ENCODE peak calls at places on chromosomes 3 and 15, in four cellular contexts. F, K, X and V are unnamed samples.

GRCh38 chr15:56654216-56654615 is 79.1 kb downstream of the ZNF280D start:
- DNase-seq in K (no peak), F (no peak), X (no peak), V (no peak)

GRCh38 chr3:44323341-44323955 is 15.1 kb upstream of the TCAIM start:
- DNase-seq in F (peak; percentile 83), X (peak; percentile 46), K (no peak), V (no peak)

GRCh38 chr3:110533089-110533488 is 538.5 kb upstream of the NECTIN3 start:
- DNase-seq in X (no peak), K (no peak), F (no peak), V (no peak)

GRCh38 chr15:98077186-98077585 is 116.7 kb downstream of the ARRDC4 start:
- DNase-seq in K (no peak), F (peak; percentile 75), X (no peak), V (no peak)

GRCh38 chr15:58643996-58644395 is 105.5 kb downstream of the ADAM10 start:
- DNase-seq in F (no peak), K (no peak), X (no peak), V (no peak)

GRCh38 chr3:195900426-195901355 is 7.7 kb downstream of the TNK2 start:
- DNase-seq in F (no peak), K (no peak), X (no peak), V (no peak)

GRCh38 chr3:72848703-72849081 is 447 bp upstream of the SHQ1 start:
- DNase-seq in F (no peak), X (no peak), K (no peak), V (no peak)

GRCh38 chr3:193665370-193665989 is 72.5 kb downstream of the OPA1 start:
- DNase-seq in X (peak; percentile 24), F (peak; percentile 34), K (no peak), V (peak; percentile 67)

GRCh38 chr3:141384157-141384556 is 15.9 kb downstream of the ZBTB38 start:
- DNase-seq in F (no peak), K (no peak), X (no peak), V (peak; percentile 59)

GRCh38 chr3:184472723-184473419 is 88.7 kb upstream of the EPHB3 start:
- DNase-seq in F (no peak), K (no peak), X (no peak), V (no peak)

GRCh38 chr15:63615935-63616334 is 18.7 kb downstream of the FBXL22 start:
- DNase-seq in F (no peak), K (no peak), X (no peak), V (no peak)

GRCh38 chr3:39104961-39105686 is 2.3 kb downstream of the GORASP1 start:
- DNase-seq in F (no peak), X (no peak), K (no peak), V (no peak)

GRCh38 chr3:162130582-162130981 is 634.0 kb downstream of the OTOL1 start:
- DNase-seq in X (no peak), F (no peak), K (no peak), V (no peak)

GRCh38 chr3:64399205-64399800 is 174.0 kb upstream of the PRICKLE2 start:
- DNase-seq in F (peak; percentile 11), K (no peak), X (peak; percentile 58), V (no peak)

GRCh38 chr3:186670148-186670547 is 4.3 kb downstream of the HRG start:
- DNase-seq in K (no peak), X (no peak), F (no peak), V (no peak)

GRCh38 chr3:16048435-16049318 is 125.8 kb upstream of the GALNT15 start:
- DNase-seq in X (peak; percentile 83), K (peak; percentile 2), F (peak; percentile 73), V (no peak)

GRCh38 chr3:137047240-137047639 is 89.5 kb downstream of the IL20RB start:
- DNase-seq in X (no peak), K (no peak), F (no peak), V (no peak)

GRCh38 chr15:39000008-39000734 is 435.6 kb upstream of the RASGRP1 start:
- DNase-seq in K (no peak), F (no peak), X (no peak), V (no peak)

GRCh38 chr3:44885618-44886017 is 11.2 kb downstream of the TGM4 start:
- DNase-seq in F (peak; percentile 14), X (peak; percentile 34), K (no peak), V (no peak)

GRCh38 chr15:96347181-96348111 is 16.9 kb downstream of the NR2F2 start:
- DNase-seq in K (no peak), X (no peak), F (peak; percentile 39), V (no peak)

GRCh38 chr15:27828721-27829120 is 270.4 kb downstream of the OCA2 start:
- DNase-seq in F (no peak), K (no peak), X (no peak), V (no peak)

GRCh38 chr15:66838671-66839239 is 136.7 kb downstream of the SMAD6 start:
- DNase-seq in F (peak; percentile 49), K (no peak), X (peak; percentile 69), V (no peak)

GRCh38 chr15:24961967-24962366 is 7.2 kb downstream of the SNRPN start:
- DNase-seq in F (no peak), X (no peak), K (no peak), V (no peak)

GRCh38 chr3:130992344-130992743 is 34.3 kb downstream of the ASTE1 start:
- DNase-seq in X (no peak), K (no peak), F (no peak), V (no peak)

GRCh38 chr3:116339441-116340028 is 105.8 kb downstream of the LSAMP start:
- DNase-seq in F (no peak), X (no peak), K (no peak), V (no peak)

GRCh38 chr3:56291953-56292352 is 176.3 kb downstream of the ERC2 start:
- DNase-seq in F (no peak), K (no peak), X (no peak), V (no peak)

GRCh38 chr3:56288258-56288657 is 180.0 kb downstream of the ERC2 start:
- DNase-seq in F (no peak), K (no peak), X (no peak), V (no peak)

GRCh38 chr3:56290376-56290775 is 177.9 kb downstream of the ERC2 start:
- DNase-seq in K (no peak), X (no peak), F (no peak), V (no peak)

GRCh38 chr3:56294316-56294715 is 174.0 kb downstream of the ERC2 start:
- DNase-seq in F (no peak), K (no peak), X (no peak), V (no peak)

DNA sequence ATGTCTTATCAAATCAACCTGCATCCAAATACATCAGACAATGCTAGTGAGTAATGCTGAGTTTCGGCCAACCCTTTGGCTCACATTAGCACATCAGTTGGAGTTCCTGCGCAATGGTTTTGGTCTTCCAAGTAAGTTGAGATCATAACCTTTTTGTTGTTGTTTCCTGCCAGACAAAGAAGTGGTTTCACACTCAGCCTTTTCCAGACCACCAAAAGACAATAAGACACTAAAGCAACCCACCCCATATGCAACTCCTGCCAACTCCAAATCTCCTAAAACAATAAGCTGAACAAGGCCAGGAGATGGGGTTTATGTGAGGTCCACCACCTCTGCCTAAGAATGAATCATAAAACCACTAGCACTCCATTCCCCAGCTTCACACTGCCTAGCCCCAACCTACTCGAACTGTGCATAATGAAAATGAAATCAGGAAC is 177.0 kb downstream of the ERC2 start:
- DNase-seq in F (no peak), X (no peak), K (no peak), V (no peak)
- H3K27ac ChIP-seq in F (no peak overlapping the region), X (no peak overlapping the region), K (no peak overlapping the region), V (peak overlapping the region; percentile 79)

DNA sequence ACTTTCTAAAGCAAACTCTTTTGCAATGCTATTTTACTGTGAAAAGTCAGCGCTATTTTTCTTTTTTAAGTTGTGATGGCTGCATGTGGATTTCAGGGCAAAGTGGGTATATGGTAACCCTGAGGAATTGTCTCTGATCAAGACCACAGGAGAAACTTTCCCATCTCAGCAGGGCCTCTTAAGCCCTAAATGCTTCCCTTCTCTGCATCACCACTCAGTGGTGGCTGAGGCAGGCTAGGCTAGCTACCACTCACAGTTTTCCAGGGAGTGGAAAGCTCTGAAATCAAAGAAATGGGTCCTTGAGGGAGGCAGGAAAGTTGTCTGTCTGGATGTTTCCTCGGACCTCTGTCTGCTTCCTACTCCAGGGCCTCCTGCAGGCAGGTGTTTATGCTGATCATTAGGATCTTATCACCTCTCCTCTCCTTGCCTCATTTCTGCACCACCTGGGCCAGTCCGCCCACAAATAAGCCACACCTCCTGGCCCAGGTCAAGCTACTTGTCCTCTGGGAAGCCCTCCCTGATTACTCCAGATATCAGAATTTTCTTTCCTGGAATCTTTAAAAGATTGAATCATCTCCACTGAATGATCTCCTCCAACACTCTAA is 37.0 kb downstream of the CEMIP start:
- DNase-seq in K (no peak), F (no peak), X (no peak), V (no peak)
- H3K9ac ChIP-seq in K (no peak overlapping the region), F (no peak overlapping the region), X (no peak overlapping the region), V (no peak overlapping the region)

GRCh38 chr3:40719660-40720287 is 195.0 kb downstream of the ZNF621 start:
- DNase-seq in X (no peak), K (no peak), F (peak; percentile 71), V (no peak)
- TF ChIP-seq POLR2AphosphoS5 in X (no peak), K (no peak), F (no peak), V (no peak)

GRCh38 chr3:99758502-99759177 is 59.0 kb upstream of the CMSS1 start:
- DNase-seq in X (no peak), K (no peak), F (no peak), V (no peak)

GRCh38 chr3:99757948-99758347 is 59.7 kb upstream of the CMSS1 start:
- DNase-seq in F (no peak), K (no peak), X (no peak), V (no peak)

GRCh38 chr3:99751649-99752048 is 66.0 kb upstream of the CMSS1 start:
- DNase-seq in K (no peak), X (no peak), F (no peak), V (no peak)

GRCh38 chr3:99755831-99756230 is 61.8 kb upstream of the CMSS1 start:
- DNase-seq in F (no peak), K (no peak), X (no peak), V (no peak)

GRCh38 chr3:99753268-99753975 is 64.2 kb upstream of the CMSS1 start:
- DNase-seq in F (peak; percentile 44), K (no peak), X (peak; percentile 39), V (peak; percentile 88)
- H3K27ac ChIP-seq in F (no peak overlapping the region), K (no peak overlapping the region), X (no peak overlapping the region), V (no peak overlapping the region)

DNA sequence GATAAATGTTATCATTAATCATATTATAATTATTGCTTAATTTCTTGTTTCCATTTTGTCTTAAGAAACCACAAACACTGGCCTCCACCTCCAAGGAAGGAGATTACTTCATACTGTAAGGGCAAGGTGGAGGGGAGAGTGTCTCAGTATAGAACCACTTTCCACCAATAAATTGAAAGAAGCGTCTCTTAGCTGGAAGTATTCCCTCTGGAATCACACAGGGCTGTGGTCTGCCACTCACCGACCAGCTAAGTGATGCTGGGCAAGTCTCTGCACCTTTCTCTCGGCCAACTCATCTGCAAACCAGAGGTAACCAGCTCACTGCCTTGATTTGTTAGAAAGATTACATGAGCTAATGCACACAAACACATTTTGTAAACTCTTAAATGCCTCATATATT is 63.1 kb downstream of the EIF4E3 start:
- DNase-seq in K (no peak), X (no peak), F (no peak), V (no peak)
- H3K9ac ChIP-seq in K (no peak overlapping the region), X (no peak overlapping the region), F (no peak overlapping the region), V (no peak overlapping the region)